ENCODE peak calls at places on chromosomes 13 and 19, in nine cellular contexts. X is astrocyte, B is ovary, Z is GM23248, R is right atrium auricular region, U is IMR-90, V is esophagus squamous epithelium, D is heart right ventricle, S is psoas muscle. H is an unnamed sample.

GRCh38 chr19:34654796-34655195 is 22.2 kb downstream of the SCGB2B2 start:
- DNase-seq in X (no peak), B (no peak), Z (no peak), R (no peak), U (no peak), V (no peak), D (no peak), S (no peak), H (no peak)

GRCh38 chr13:59476376-59476775 is 687.4 kb downstream of the DIAPH3 start:
- DNase-seq in X (no peak), B (no peak), Z (no peak), R (no peak), U (peak), V (no peak), D (no peak), S (no peak), H (no peak)

GRCh38 chr19:14577885-14578427 is 4.9 kb upstream of the CLEC17A start:
- DNase-seq in X (no peak), B (no peak), Z (no peak), R (no peak), U (no peak), V (no peak), D (no peak), S (no peak), H (no peak)

GRCh38 chr13:91398413-91399188 is at the start of gene GPC5:
- DNase-seq in X (peak), B (peak), Z (peak), R (peak), U (peak), V (no peak), D (peak), S (peak), H (peak)

GRCh38 chr19:39709026-39709872 is 5.0 kb downstream of the LGALS14 start:
- DNase-seq in X (no peak), B (no peak), Z (no peak), R (no peak), U (no peak), V (no peak), D (no peak), S (no peak), H (no peak)

GRCh38 chr13:32229443-32229842 is 85.7 kb downstream of the ZAR1L start:
- DNase-seq in X (peak), B (no peak), Z (no peak), R (no peak), U (peak), V (no peak), D (no peak), S (no peak), H (no peak)

GRCh38 chr13:26558912-26559485 is 1.5 kb downstream of the WASF3 start:
- DNase-seq in X (no peak), B (no peak), Z (peak), R (no peak), U (no peak), V (no peak), D (no peak), S (no peak), H (no peak)

GRCh38 chr19:47819841-47820244 is 1.9 kb upstream of the CRX start:
- DNase-seq in X (no peak), B (no peak), Z (no peak), R (no peak), U (no peak), V (no peak), D (no peak), S (no peak), H (no peak)

GRCh38 chr13:45238945-45239795 is 38.3 kb upstream of the KCTD4 start:
- DNase-seq in X (peak), B (no peak), Z (peak), R (no peak), U (peak), V (no peak), D (no peak), S (no peak), H (no peak)

GRCh38 chr19:57648336-57649003 is 15.5 kb downstream of the ZNF211 start:
- DNase-seq in X (no peak), B (no peak), Z (no peak), R (no peak), U (no peak), V (no peak), D (no peak), S (no peak), H (no peak)

GRCh38 chr19:40315812-40316475 is 30.8 kb upstream of the AKT2 start:
- DNase-seq in X (no peak), B (no peak), Z (no peak), R (no peak), U (no peak), V (no peak), D (no peak), S (no peak), H (no peak)

GRCh38 chr13:26425439-26426358 is 131.8 kb upstream of the WASF3 start:
- DNase-seq in X (peak), B (no peak), Z (no peak), R (no peak), U (peak), V (no peak), D (no peak), S (no peak), H (no peak)

GRCh38 chr13:59963827-59964226 is 199.9 kb downstream of the DIAPH3 start:
- DNase-seq in X (no peak), B (no peak), Z (no peak), R (no peak), U (no peak), V (no peak), D (no peak), S (no peak), H (no peak)

GRCh38 chr19:54023191-54023590 is 31.8 kb downstream of the CACNG6 start:
- DNase-seq in X (no peak), B (no peak), Z (no peak), R (no peak), U (no peak), V (no peak), D (no peak), S (no peak), H (no peak)

GRCh38 chr19:54021363-54021762 is 29.9 kb downstream of the CACNG6 start:
- DNase-seq in X (no peak), B (no peak), Z (no peak), R (no peak), U (no peak), V (no peak), D (no peak), S (no peak), H (no peak)

GRCh38 chr19:54024660-54025059 is 33.2 kb downstream of the CACNG6 start:
- DNase-seq in X (no peak), B (no peak), Z (no peak), R (no peak), U (no peak), V (no peak), D (no peak), S (no peak), H (no peak)

GRCh38 chr19:54017266-54017665 is 25.8 kb downstream of the CACNG6 start:
- DNase-seq in X (peak), B (no peak), Z (peak), R (no peak), U (peak), V (no peak), D (no peak), S (no peak), H (no peak)

GRCh38 chr19:54021932-54022331 is 30.5 kb downstream of the CACNG6 start:
- DNase-seq in X (no peak), B (no peak), Z (no peak), R (no peak), U (no peak), V (no peak), D (no peak), S (no peak), H (no peak)
- H3K27ac ChIP-seq in X (no peak), B (no peak), Z (no peak), R (no peak), U (no peak), V (no peak), D (no peak), S (no peak), H (no peak)

GRCh38 chr13:29924951-29925350 is 74.5 kb upstream of the UBL3 start:
- DNase-seq in X (no peak), B (no peak), Z (no peak), R (no peak), U (no peak), V (no peak), D (no peak), S (no peak), H (no peak)
- H3K27ac ChIP-seq in X (peak), B (no peak), Z (peak), R (peak), U (peak), V (peak), D (no peak), S (peak), H (peak)

DNA sequence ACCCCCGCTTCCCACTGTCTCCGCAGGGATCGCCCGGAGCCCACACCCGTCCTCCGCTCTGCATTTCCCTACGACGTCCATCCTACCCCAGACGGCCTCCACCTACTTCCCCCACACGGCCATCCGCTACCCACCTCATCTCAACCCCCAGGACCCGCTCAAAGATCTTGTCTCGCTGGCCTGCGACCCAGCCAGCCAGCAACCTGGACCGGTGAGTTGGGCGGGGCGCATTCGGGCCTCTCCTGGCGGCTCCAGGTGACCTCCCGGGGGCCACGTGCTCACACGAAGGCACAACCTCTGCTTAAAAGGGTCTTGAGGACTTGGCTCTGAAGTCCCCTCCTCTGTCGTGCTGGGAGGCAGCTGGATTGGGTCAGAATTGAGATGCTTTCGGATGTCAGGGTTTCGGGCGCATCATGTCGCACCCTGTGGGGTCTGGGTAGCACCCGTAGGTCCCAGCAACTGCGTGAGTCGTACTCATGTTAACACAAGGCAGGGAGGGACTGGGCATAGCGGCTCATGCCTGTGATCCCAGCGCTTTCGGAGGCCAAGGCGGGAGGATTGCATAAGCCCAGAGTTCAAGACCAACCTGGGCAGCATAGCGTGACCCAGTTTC is 27.8 kb downstream of the SMIM24 start:
- DNase-seq in X (no peak), B (no peak), Z (no peak), R (no peak), U (no peak), V (no peak), D (no peak), S (no peak), H (peak)
- H3K27ac ChIP-seq in X (peak), B (no peak), Z (peak), R (peak), U (peak), V (peak), D (no peak), S (peak), H (peak)

GRCh38 chr19:2055871-2056809 is 5.1 kb upstream of the MKNK2 start:
- DNase-seq in X (peak), B (peak), Z (peak), R (peak), U (peak), V (no peak), D (peak), S (peak), H (peak)
- H3K27ac ChIP-seq in X (peak), B (peak), Z (peak), R (peak), U (peak), V (peak), D (peak), S (peak), H (peak)